ENCODE peak calls at places on chromosome 14, in seven cellular contexts. J, H, V, E, F, P and B are unnamed samples.

GRCh38 chr14:74571441-74571841 is 40.6 kb downstream of the LTBP2 start:
- DNase-seq in J (no peak), H (no peak), V (no peak), E (no peak), F (no peak), P (no peak), B (no peak)

GRCh38 chr14:83975435-83976222 is 1554.3 kb upstream of the FLRT2 start:
- DNase-seq in J (no peak), H (no peak), V (no peak), E (no peak), F (peak; percentile 65), P (no peak), B (no peak)

GRCh38 chr14:61753631-61754030 is 8.6 kb upstream of the SNAPC1 start:
- DNase-seq in J (no peak), H (no peak), V (no peak), E (no peak), F (no peak), P (no peak), B (no peak)

GRCh38 chr14:42428996-42429395 is 822.3 kb downstream of the LRFN5 start:
- DNase-seq in J (no peak), H (no peak), V (peak; percentile 59), E (no peak), F (no peak), P (no peak), B (no peak)

GRCh38 chr14:24612186-24612585 is 2.7 kb upstream of the GZMH start:
- DNase-seq in J (no peak), H (no peak), V (no peak), E (no peak), F (no peak), P (no peak), B (no peak)

GRCh38 chr14:59631237-59631636 is 54.6 kb upstream of the CCDC175 start:
- DNase-seq in J (no peak), H (no peak), V (no peak), E (no peak), F (no peak), P (no peak), B (no peak)

GRCh38 chr14:52583544-52583943 is 30.9 kb downstream of the GPR137C start:
- DNase-seq in J (no peak), H (no peak), V (no peak), E (no peak), F (no peak), P (no peak), B (no peak)

GRCh38 chr14:75578099-75578785 is at the start of gene FLVCR2:
- DNase-seq in J (peak; percentile 76), H (peak; percentile 91), V (no peak), E (peak; percentile 85), F (peak; percentile 91), P (peak; percentile 96), B (peak; percentile 90)

GRCh38 chr14:101131451-101131916 is 228.0 kb upstream of the RTL1 start:
- DNase-seq in J (no peak), H (no peak), V (no peak), E (no peak), F (no peak), P (peak; percentile 88), B (no peak)

GRCh38 chr14:83559721-83560120 is 1970.2 kb upstream of the FLRT2 start:
- DNase-seq in J (no peak), H (no peak), V (no peak), E (no peak), F (no peak), P (no peak), B (no peak)

DNA sequence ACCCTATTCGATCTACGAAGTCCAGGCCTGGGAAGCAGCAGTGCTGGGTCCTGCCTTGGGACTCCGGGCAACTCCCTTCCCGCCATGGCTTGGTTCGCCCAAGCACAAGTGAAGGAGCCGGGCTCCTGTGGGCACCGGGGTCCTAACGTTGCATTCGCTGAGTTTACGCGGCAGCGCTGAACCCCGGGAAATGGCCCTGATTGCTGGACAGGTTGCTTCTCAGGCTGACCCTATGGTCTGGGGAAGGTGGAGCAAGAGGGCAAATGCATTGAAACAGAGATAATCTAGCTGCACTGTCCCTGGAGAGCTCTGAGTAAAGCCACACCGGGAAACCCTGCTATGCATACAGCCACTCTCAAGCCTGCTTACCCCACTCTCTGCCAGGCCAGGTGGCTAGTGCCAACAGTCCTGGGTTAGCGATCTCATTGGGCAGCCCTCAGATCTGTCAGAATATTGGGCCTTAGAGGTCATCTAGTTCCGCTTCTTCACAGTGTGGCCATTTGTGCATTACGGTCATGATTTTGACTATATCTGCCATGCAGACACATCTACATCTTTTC is 11.3 kb downstream of the SYNE3 start:
- DNase-seq in J (no peak), H (no peak), V (no peak), E (no peak), F (peak; percentile 63), P (no peak), B (no peak)
- H3K27ac ChIP-seq in J (peak overlapping the region; percentile 27), H (peak overlapping the region; percentile 39), V (peak overlapping the region; percentile 92), E (no peak overlapping the region), F (no peak overlapping the region), P (peak overlapping the region; percentile 24), B (no peak overlapping the region)

DNA sequence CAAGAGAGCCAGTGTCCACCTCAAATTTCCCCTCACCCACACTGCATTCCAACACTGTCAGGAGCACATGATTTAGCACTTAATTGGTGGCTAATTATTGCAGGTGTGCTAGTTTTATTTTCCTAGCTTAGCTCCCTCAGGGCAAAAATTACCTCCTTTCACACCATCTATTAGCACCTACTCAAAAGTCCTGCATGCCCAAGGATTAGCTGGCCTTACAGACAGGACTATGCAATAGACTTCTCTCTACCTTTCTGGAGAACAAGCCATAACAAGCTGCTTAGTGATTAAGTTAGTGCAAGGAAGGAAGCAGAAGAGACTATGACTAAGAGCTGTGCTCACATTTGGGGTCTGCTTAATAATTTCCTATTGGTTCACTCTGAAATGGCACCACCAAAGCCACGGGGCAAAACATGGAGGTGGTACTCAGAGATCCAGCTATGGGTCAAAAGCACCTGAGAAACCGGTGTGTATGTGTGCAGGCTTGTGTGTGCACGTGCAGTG is 69.5 kb downstream of the STON2 start:
- DNase-seq in J (no peak), H (no peak), V (no peak), E (no peak), F (no peak), P (no peak), B (no peak)
- TF ChIP-seq EP300 in J (no peak), H (no peak), V (no peak), E (no peak), F (no peak), P (no peak), B (no peak)

DNA sequence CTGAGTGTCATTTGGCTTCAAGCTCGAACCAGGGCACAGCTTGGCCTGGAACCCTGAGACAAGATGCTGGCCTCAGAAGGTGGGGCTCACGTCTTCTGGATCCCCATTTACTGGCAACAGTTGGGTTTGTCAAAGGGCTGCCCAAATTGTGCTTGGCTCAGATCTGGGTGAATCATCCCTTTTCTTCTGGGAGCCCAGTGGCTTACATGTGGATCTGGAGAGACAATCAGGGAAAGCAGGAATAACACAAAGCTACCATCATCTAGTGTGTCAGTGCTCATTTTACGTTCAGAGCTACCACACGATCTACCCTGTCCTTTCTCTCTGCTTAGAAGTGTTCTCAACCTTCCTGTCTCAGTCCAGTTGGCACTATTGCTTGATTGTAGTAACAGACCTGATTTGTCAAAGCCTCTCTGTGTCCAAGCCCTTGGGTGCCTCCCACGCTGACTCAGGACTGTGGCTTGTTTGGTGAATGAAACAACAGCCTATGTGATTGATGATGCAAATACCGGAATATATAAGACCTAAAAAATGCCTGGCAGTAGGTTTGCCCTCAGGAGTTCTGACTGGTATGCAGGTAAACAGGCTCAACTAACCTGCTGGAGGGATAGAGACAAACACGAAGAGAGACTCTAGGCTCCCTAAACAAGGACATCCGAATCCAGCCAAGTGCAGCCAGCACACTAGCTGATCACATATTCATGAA is 974.3 kb downstream of the VRK1 start:
- DNase-seq in J (no peak), H (no peak), V (no peak), E (no peak), F (no peak), P (no peak), B (no peak)
- TF ChIP-seq POLR2A in J (no peak), H (no peak), V (no peak), E (no peak), F (no peak), P (no peak), B (no peak)

GRCh38 chr14:67526676-67527459 is 6.2 kb upstream of the PLEKHH1 start:
- DNase-seq in J (no peak), H (peak; percentile 49), V (peak; percentile 13), E (no peak), F (no peak), P (no peak), B (no peak)
- H3K27ac ChIP-seq in J (no peak overlapping the region), H (no peak overlapping the region), V (no peak overlapping the region), E (no peak overlapping the region), F (no peak overlapping the region), P (no peak overlapping the region), B (no peak overlapping the region)

DNA sequence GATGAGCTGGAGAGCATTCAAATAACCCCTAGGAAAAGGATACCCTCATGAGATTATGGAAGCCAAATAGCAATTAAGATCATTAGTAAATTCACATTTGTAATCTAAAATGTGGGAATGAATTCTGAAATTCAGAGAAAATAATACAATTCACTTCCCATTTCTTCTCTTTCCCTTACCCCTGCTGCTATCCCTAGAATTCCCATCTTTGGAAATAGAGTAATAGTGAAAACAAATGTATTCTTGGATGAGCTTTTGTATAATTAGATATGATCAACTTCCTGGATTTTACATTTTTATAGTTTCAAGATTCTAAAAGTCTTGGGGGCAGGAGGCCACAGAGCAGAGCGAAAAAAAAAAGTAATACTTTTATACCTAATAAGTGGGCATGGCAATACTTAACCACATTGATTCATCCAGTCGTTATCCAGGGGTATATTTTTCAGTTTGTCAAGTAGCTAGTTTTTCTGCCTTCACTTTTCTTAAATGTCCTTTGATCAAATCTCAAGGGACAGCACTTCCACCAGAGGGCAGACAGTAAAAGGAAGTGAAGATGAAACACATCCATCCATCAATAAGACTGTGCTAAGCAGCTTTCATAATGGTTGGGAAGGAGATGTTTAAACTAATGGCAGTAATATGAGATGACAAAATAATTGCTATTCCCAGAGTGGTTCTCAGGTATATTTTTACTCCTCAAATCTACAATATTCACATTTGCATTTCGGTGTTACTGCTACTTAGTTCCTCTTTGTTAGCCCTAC is 401.3 kb downstream of the DIO2 start:
- DNase-seq in J (no peak), H (peak; percentile 11), V (no peak), E (no peak), F (no peak), P (no peak), B (no peak)
- TF ChIP-seq EP300 in J (no peak), H (no peak), V (no peak), E (no peak), F (no peak), P (no peak), B (no peak)

GRCh38 chr14:100066984-100067383 is 1.8 kb downstream of the EVL start:
- DNase-seq in J (no peak), H (no peak), V (no peak), E (no peak), F (no peak), P (no peak), B (no peak)

GRCh38 chr14:100067481-100067880 is 2.3 kb downstream of the EVL start:
- DNase-seq in J (no peak), H (no peak), V (no peak), E (no peak), F (no peak), P (no peak), B (no peak)

GRCh38 chr14:100070310-100070709 is 5.1 kb downstream of the EVL start:
- DNase-seq in J (no peak), H (no peak), V (no peak), E (no peak), F (no peak), P (no peak), B (no peak)

GRCh38 chr14:100069161-100069800 is 4.1 kb downstream of the EVL start:
- DNase-seq in J (no peak), H (no peak), V (peak; percentile 80), E (no peak), F (no peak), P (no peak), B (no peak)

GRCh38 chr14:100067971-100068959 is 3.0 kb downstream of the EVL start:
- DNase-seq in J (no peak), H (peak; percentile 66), V (peak; percentile 89), E (no peak), F (no peak), P (no peak), B (peak; percentile 74)
- TF ChIP-seq POLR2A in J (no peak), H (peak; percentile 16), V (peak; percentile 74), E (no peak), F (no peak), P (no peak), B (no peak)